ENCODE peak calls at places on chromosomes 11 and 22, in four cellular contexts. One of them, this sample, is unnamed.

GRCh38 chr11:35943294-35943693 is 568 bp upstream of the LDLRAD3 start:
- DNase-seq in GM12878: no peak
- DNase-seq in SK-N-SH: no peak
- DNase-seq in K562: no peak
- DNase-seq in this sample: no peak

GRCh38 chr22:42933783-42934144 is 76.7 kb upstream of the ARFGAP3 start:
- DNase-seq in GM12878: no peak
- DNase-seq in SK-N-SH: no peak
- DNase-seq in K562: no peak
- DNase-seq in this sample: no peak

GRCh38 chr11:130223291-130223971 is 63.8 kb downstream of the ST14 start:
- DNase-seq in GM12878: no peak
- DNase-seq in SK-N-SH: no peak
- DNase-seq in K562: no peak
- DNase-seq in this sample: peak; percentile 32

GRCh38 chr22:24535348-24535747 is 19.6 kb downstream of the GUCD1 start:
- DNase-seq in GM12878: no peak
- DNase-seq in SK-N-SH: no peak
- DNase-seq in K562: no peak
- DNase-seq in this sample: no peak

GRCh38 chr11:58561394-58562102 is 14.1 kb downstream of the LPXN start:
- DNase-seq in GM12878: no peak
- DNase-seq in SK-N-SH: no peak
- DNase-seq in K562: no peak
- DNase-seq in this sample: no peak

GRCh38 chr11:122032317-122032716 is 83.7 kb downstream of the BLID start:
- DNase-seq in GM12878: no peak
- DNase-seq in SK-N-SH: no peak
- DNase-seq in K562: no peak
- DNase-seq in this sample: no peak

GRCh38 chr22:38239101-38239761 is 33.6 kb downstream of the TMEM184B start:
- DNase-seq in GM12878: no peak
- DNase-seq in SK-N-SH: no peak
- DNase-seq in K562: no peak
- DNase-seq in this sample: no peak

GRCh38 chr11:45530776-45531175 is 134.6 kb downstream of the CHST1 start:
- DNase-seq in GM12878: no peak
- DNase-seq in SK-N-SH: no peak
- DNase-seq in K562: no peak
- DNase-seq in this sample: no peak

GRCh38 chr11:108511851-108512474 is 13.8 kb upstream of the POGLUT3 start:
- DNase-seq in GM12878: no peak
- DNase-seq in SK-N-SH: no peak
- DNase-seq in K562: no peak
- DNase-seq in this sample: no peak

GRCh38 chr22:26851125-26851524 is 193.7 kb downstream of the MIAT start:
- DNase-seq in GM12878: no peak
- DNase-seq in SK-N-SH: no peak
- DNase-seq in K562: no peak
- DNase-seq in this sample: no peak

GRCh38 chr11:68978931-68979591 is 1.7 kb downstream of the MRGPRD start:
- DNase-seq in GM12878: no peak
- DNase-seq in SK-N-SH: peak; percentile 59
- DNase-seq in K562: no peak
- DNase-seq in this sample: no peak

GRCh38 chr22:48729499-48730171 is 1098.0 kb downstream of the BRD1 start:
- DNase-seq in GM12878: no peak
- DNase-seq in SK-N-SH: no peak
- DNase-seq in K562: no peak
- DNase-seq in this sample: no peak

GRCh38 chr11:67271548-67272284 is 5.4 kb downstream of the GRK2 start:
- DNase-seq in GM12878: peak; percentile 39
- DNase-seq in SK-N-SH: no peak
- DNase-seq in K562: no peak
- DNase-seq in this sample: no peak

GRCh38 chr11:95542868-95543551 is 246.6 kb downstream of the FAM76B start:
- DNase-seq in GM12878: no peak
- DNase-seq in SK-N-SH: no peak
- DNase-seq in K562: peak; percentile 62
- DNase-seq in this sample: no peak

GRCh38 chr11:17548444-17548843 is 1.4 kb downstream of the OTOG start:
- DNase-seq in GM12878: no peak
- DNase-seq in SK-N-SH: no peak
- DNase-seq in K562: peak; percentile 32
- DNase-seq in this sample: no peak

GRCh38 chr11:73381589-73381988 is 5.4 kb downstream of the RELT start:
- DNase-seq in GM12878: no peak
- DNase-seq in SK-N-SH: no peak
- DNase-seq in K562: no peak
- DNase-seq in this sample: no peak

GRCh38 chr11:103532133-103532788 is 423.0 kb downstream of the DYNC2H1 start:
- DNase-seq in GM12878: no peak
- DNase-seq in SK-N-SH: no peak
- DNase-seq in K562: no peak
- DNase-seq in this sample: no peak

GRCh38 chr11:37597776-37598175 is 999.7 kb upstream of the RAG2 start:
- DNase-seq in GM12878: no peak
- DNase-seq in SK-N-SH: no peak
- DNase-seq in K562: no peak
- DNase-seq in this sample: no peak

GRCh38 chr11:119178166-119178680 is 7.1 kb upstream of the NHERF4 start:
- DNase-seq in GM12878: no peak
- DNase-seq in SK-N-SH: no peak
- DNase-seq in K562: no peak
- DNase-seq in this sample: no peak

GRCh38 chr11:44814881-44815592 is 88.3 kb downstream of the TSPAN18 start:
- DNase-seq in GM12878: no peak
- DNase-seq in SK-N-SH: no peak
- DNase-seq in K562: no peak
- DNase-seq in this sample: no peak

GRCh38 chr22:27456696-27457503 is 344.7 kb downstream of the MN1 start:
- DNase-seq in GM12878: no peak
- DNase-seq in SK-N-SH: no peak
- DNase-seq in K562: no peak
- DNase-seq in this sample: no peak

GRCh38 chr11:123174196-123175183 is 20.6 kb downstream of the CLMP start:
- DNase-seq in GM12878: no peak
- DNase-seq in SK-N-SH: no peak
- DNase-seq in K562: no peak
- DNase-seq in this sample: no peak
- TF ChIP-seq NRF1 in GM12878: no peak
- TF ChIP-seq NRF1 in SK-N-SH: no peak
- TF ChIP-seq NRF1 in K562: no peak
- TF ChIP-seq NRF1 in this sample: no peak

DNA sequence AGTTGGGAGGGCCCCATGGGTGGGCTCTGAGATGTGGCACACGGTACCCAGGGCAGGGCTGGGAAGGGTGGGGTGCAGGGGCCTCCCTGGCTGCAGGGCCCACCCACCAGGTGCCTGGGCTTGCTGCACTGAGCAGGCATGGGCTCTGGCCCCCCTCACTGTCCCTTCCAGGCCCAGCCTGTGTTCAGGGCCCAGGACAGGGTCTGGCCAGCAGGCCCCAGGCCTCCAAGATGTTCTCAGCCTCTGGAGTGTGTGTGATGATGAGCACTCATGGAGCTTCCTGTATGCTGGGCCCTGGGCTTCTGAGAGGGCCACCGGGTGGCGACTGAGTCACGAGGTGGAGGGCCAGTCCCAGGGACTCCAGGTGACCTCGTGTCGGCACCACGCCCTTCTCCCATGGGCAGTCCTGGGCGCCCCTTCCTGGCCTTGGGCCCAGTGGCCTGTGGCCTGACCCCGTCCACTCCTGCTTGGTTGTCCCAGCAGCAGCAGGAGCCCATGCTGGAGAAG is 55.9 kb upstream of the CCDC188 start:
- DNase-seq in GM12878: no peak
- DNase-seq in SK-N-SH: no peak
- DNase-seq in K562: peak; percentile 97
- DNase-seq in this sample: no peak
- TF ChIP-seq NRF1 in GM12878: no peak
- TF ChIP-seq NRF1 in SK-N-SH: no peak
- TF ChIP-seq NRF1 in K562: no peak
- TF ChIP-seq NRF1 in this sample: no peak

GRCh38 chr11:111361082-111361801 is 17.8 kb downstream of the POU2AF1 start:
- DNase-seq in GM12878: no peak
- DNase-seq in SK-N-SH: peak; percentile 53
- DNase-seq in K562: no peak
- DNase-seq in this sample: no peak
- TF ChIP-seq NRF1 in GM12878: no peak
- TF ChIP-seq NRF1 in SK-N-SH: no peak
- TF ChIP-seq NRF1 in K562: no peak
- TF ChIP-seq NRF1 in this sample: no peak

GRCh38 chr11:1074244-1075221 is at the start of gene MUC2:
- DNase-seq in GM12878: no peak
- DNase-seq in SK-N-SH: no peak
- DNase-seq in K562: no peak
- DNase-seq in this sample: no peak
- TF ChIP-seq NRF1 in GM12878: no peak
- TF ChIP-seq NRF1 in SK-N-SH: no peak
- TF ChIP-seq NRF1 in K562: no peak
- TF ChIP-seq NRF1 in this sample: no peak

GRCh38 chr11:72238492-72239295 is 5.3 kb downstream of the PHOX2A start:
- DNase-seq in GM12878: no peak
- DNase-seq in SK-N-SH: peak; percentile 63
- DNase-seq in K562: no peak
- DNase-seq in this sample: no peak

GRCh38 chr11:72237112-72237931 is 6.7 kb downstream of the PHOX2A start:
- DNase-seq in GM12878: no peak
- DNase-seq in SK-N-SH: peak; percentile 74
- DNase-seq in K562: no peak
- DNase-seq in this sample: no peak

GRCh38 chr11:72239296-72239848 is 4.6 kb downstream of the PHOX2A start:
- DNase-seq in GM12878: no peak
- DNase-seq in SK-N-SH: peak; percentile 72
- DNase-seq in K562: no peak
- DNase-seq in this sample: no peak

GRCh38 chr11:72236774-72237111 is 7.2 kb downstream of the PHOX2A start:
- DNase-seq in GM12878: no peak
- DNase-seq in SK-N-SH: no peak
- DNase-seq in K562: no peak
- DNase-seq in this sample: no peak

DNA sequence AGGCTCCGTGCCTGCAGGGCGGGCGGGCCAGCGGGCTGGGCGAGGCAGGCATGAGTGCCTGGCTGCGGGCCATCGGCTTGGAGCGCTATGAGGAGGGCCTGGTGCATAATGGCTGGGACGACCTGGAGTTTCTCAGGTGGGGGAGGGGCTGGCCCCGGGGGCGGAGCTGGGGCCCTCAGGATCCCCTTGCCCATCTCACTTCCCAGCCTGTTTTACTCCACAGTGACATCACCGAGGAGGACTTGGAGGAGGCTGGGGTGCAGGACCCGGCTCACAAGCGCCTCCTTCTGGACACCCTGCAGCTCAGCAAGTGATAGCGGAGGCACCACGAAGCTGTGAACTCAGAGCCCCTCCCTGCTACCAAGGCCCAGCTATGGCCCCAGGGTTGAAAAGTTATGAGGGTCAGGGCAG is 5.9 kb downstream of the PHOX2A start:
- DNase-seq in GM12878: no peak
- DNase-seq in SK-N-SH: peak; percentile 87
- DNase-seq in K562: peak; percentile 77
- DNase-seq in this sample: peak; percentile 85
- TF ChIP-seq NRF1 in GM12878: no peak
- TF ChIP-seq NRF1 in SK-N-SH: no peak
- TF ChIP-seq NRF1 in K562: no peak
- TF ChIP-seq NRF1 in this sample: no peak

GRCh38 chr11:71425851-71426250 is 22.3 kb downstream of the DHCR7 start:
- DNase-seq in GM12878: no peak
- DNase-seq in SK-N-SH: no peak
- DNase-seq in K562: no peak
- DNase-seq in this sample: no peak
- TF ChIP-seq NRF1 in GM12878: no peak
- TF ChIP-seq NRF1 in SK-N-SH: no peak
- TF ChIP-seq NRF1 in K562: no peak
- TF ChIP-seq NRF1 in this sample: no peak

DNA sequence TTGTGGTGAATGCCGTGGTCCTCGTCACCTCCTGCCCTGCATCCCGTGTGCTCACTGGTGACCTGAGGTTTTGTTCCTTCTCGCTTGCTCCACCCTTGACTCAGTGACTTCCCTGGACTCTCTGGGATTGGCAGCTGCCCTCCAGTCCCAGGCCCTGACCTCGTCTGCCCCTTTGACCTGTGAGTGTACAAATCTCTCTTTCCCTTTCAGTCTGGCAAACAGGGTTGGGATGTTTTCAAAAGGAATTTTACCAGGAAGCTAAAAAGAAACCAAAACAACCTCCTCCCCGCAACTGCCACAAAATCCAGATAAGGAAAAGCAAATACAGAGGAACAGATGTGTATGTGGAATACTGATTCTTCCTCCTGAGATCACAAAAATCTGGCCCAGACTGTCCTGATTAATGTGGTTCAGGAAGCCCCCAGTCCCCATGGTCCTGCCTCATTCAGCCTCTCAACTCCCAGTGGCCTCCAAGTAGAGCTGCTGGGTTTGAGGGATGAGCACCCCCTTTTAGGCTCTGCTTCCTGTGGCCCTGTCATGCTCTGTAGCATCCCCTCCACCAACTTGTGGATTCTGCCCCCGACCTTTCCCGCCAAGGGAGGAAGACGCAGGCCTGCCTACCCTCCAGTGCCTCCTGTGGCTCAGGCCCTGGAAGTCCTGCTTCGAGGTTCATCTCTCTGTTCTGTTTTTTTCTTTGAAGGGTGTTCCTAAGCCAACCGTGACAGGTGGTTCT is 15.2 kb downstream of the ROBO4 start:
- DNase-seq in GM12878: no peak
- DNase-seq in SK-N-SH: no peak
- DNase-seq in K562: no peak
- DNase-seq in this sample: no peak
- TF ChIP-seq NRF1 in GM12878: no peak
- TF ChIP-seq NRF1 in SK-N-SH: no peak
- TF ChIP-seq NRF1 in K562: no peak
- TF ChIP-seq NRF1 in this sample: no peak

GRCh38 chr11:98566978-98567377 is 453.8 kb upstream of the CNTN5 start:
- DNase-seq in GM12878: no peak
- DNase-seq in SK-N-SH: no peak
- DNase-seq in K562: no peak
- DNase-seq in this sample: no peak
- TF ChIP-seq NRF1 in GM12878: no peak
- TF ChIP-seq NRF1 in SK-N-SH: no peak
- TF ChIP-seq NRF1 in K562: no peak
- TF ChIP-seq NRF1 in this sample: no peak

DNA sequence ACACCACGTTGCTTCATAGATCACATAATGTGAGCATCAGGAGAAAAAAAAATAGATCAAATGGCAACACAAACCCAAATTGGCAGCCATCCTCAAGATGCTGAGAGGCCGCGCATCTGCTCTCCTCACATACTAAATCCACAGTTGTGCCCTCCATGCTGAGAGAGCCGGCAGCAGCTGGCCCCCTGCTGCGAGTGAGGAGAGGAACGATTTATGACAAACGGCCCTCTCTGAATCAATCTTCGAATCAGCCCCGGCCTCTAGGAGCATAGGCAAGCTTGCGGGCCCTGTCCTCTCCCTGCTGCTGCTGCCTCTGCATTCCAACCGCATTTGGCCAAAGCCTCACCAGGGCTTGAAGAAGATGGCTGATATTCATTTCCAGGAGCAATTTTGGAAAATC is 159.9 kb upstream of the TENM4 start:
- DNase-seq in GM12878: no peak
- DNase-seq in SK-N-SH: no peak
- DNase-seq in K562: no peak
- DNase-seq in this sample: no peak
- TF ChIP-seq NRF1 in GM12878: no peak
- TF ChIP-seq NRF1 in SK-N-SH: no peak
- TF ChIP-seq NRF1 in K562: no peak
- TF ChIP-seq NRF1 in this sample: no peak

This sample was measured in H1.